ENCODE peak calls at places on chromosomes 16 and 17, in ten cellular contexts. S is dorsolateral prefrontal cortex, Z is fibroblast of lung, V is AG10803, O is heart right ventricle, E is left ventricle myocardium inferior, B is hepatocyte, N is iPS DF 6.9, I is PC-9, H is SJSA1. L is an unnamed sample.

GRCh38 chr17:42067371-42068180 is 17.2 kb upstream of the C17orf113 start:
- DNase-seq in S (peak; percentile 70), Z (peak; percentile 29), V (peak; percentile 24), O (peak; percentile 67), E (peak; percentile 50), B (peak; percentile 64), N (no peak), I (no peak), H (peak; percentile 44), L (peak; percentile 82)

GRCh38 chr16:351804-352520 is 561 bp downstream of the AXIN1 start:
- DNase-seq in S (no peak), Z (peak; percentile 6), V (no peak), O (peak; percentile 57), E (peak; percentile 41), B (peak; percentile 60), N (no peak), I (no peak), H (peak; percentile 30), L (no peak)

GRCh38 chr16:86924537-86924936 is 346.2 kb downstream of the FOXL1 start:
- DNase-seq in S (no peak), Z (peak; percentile 80), V (peak; percentile 61), O (no peak), E (no peak), B (no peak), N (no peak), I (no peak), H (peak; percentile 42), L (no peak)

GRCh38 chr16:88940196-88941050 is 36.6 kb downstream of the CBFA2T3 start:
- DNase-seq in S (peak; percentile 63), Z (no peak), V (no peak), O (peak; percentile 60), E (no peak), B (no peak), N (no peak), I (no peak), H (no peak), L (no peak)

GRCh38 chr16:69077251-69077650 is 28.2 kb upstream of the HAS3 start:
- DNase-seq in S (no peak), Z (no peak), V (peak; percentile 32), O (no peak), E (no peak), B (no peak), N (no peak), I (peak; percentile 86), H (no peak), L (no peak)

GRCh38 chr17:12178644-12179330 is 158.1 kb downstream of the MAP2K4 start:
- DNase-seq in S (no peak), Z (no peak), V (no peak), O (no peak), E (no peak), B (no peak), N (no peak), I (no peak), H (no peak), L (no peak)

GRCh38 chr16:22189473-22190168 is 16.5 kb upstream of the EEF2K start:
- DNase-seq in S (peak; percentile 43), Z (peak; percentile 32), V (peak; percentile 56), O (peak; percentile 63), E (peak; percentile 66), B (peak; percentile 30), N (no peak), I (no peak), H (no peak), L (peak; percentile 74)

GRCh38 chr17:78249836-78250806 is 18.7 kb downstream of the TMEM235 start:
- DNase-seq in S (no peak), Z (no peak), V (no peak), O (no peak), E (no peak), B (no peak), N (no peak), I (no peak), H (no peak), L (no peak)

GRCh38 chr16:80841231-80841630 is 36.8 kb upstream of the CDYL2 start:
- DNase-seq in S (no peak), Z (no peak), V (no peak), O (no peak), E (no peak), B (no peak), N (no peak), I (no peak), H (no peak), L (no peak)

GRCh38 chr16:88772871-88773811 is 11.9 kb downstream of the PIEZO1 start:
- DNase-seq in S (no peak), Z (peak; percentile 97), V (peak; percentile 95), O (peak; percentile 51), E (peak; percentile 58), B (peak; percentile 83), N (no peak), I (peak; percentile 85), H (peak; percentile 90), L (peak; percentile 68)

GRCh38 chr16:17951273-17951845 is 385.2 kb downstream of the NPIPA8 start:
- DNase-seq in S (no peak), Z (no peak), V (peak; percentile 64), O (no peak), E (no peak), B (no peak), N (no peak), I (no peak), H (peak; percentile 8), L (no peak)

GRCh38 chr16:17194190-17194780 is 276.5 kb downstream of the XYLT1 start:
- DNase-seq in S (peak; percentile 54), Z (peak; percentile 30), V (peak; percentile 33), O (peak; percentile 45), E (peak; percentile 27), B (peak; percentile 52), N (peak; percentile 72), I (no peak), H (peak; percentile 30), L (peak; percentile 68)

GRCh38 chr17:76497979-76498885 is 3.0 kb downstream of the RHBDF2 start:
- DNase-seq in S (peak; percentile 75), Z (peak; percentile 74), V (peak; percentile 83), O (peak; percentile 87), E (peak; percentile 87), B (peak; percentile 84), N (no peak), I (no peak), H (peak; percentile 87), L (peak; percentile 97)
- H3K4me3 ChIP-seq in S (peak overlapping the region; percentile 38), Z (no peak overlapping the region), V (peak overlapping the region; percentile 39), O (no peak overlapping the region), E (peak overlapping the region; percentile 76), B (no peak overlapping the region), N (no peak overlapping the region), I (no peak overlapping the region), H (no peak overlapping the region), L (peak overlapping the region; percentile 50)

DNA sequence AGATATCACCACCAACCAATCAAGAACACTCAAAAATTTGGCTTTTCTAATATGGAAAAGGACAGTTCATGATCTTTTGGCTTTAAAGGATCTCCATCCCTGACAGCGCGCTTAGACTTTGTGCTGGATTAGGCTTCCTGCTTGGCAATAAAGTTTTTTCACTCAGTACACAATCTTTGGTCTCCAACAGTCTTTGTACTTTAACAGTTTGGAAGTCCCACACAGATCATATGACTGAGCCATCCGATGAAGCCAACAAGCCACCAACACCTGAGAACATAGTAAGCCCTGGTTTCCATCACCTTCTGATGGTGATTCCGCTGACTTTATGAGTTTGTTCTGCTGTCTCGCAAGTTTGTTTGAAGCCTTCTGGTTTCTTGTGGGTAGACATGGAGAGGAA is 34.3 kb downstream of the SMURF2 start:
- DNase-seq in S (no peak), Z (no peak), V (no peak), O (no peak), E (no peak), B (peak; percentile 7), N (no peak), I (no peak), H (no peak), L (no peak)
- H3K4me3 ChIP-seq in S (no peak overlapping the region), Z (no peak overlapping the region), V (no peak overlapping the region), O (no peak overlapping the region), E (no peak overlapping the region), B (no peak overlapping the region), N (no peak overlapping the region), I (no peak overlapping the region), H (no peak overlapping the region), L (no peak overlapping the region)

DNA sequence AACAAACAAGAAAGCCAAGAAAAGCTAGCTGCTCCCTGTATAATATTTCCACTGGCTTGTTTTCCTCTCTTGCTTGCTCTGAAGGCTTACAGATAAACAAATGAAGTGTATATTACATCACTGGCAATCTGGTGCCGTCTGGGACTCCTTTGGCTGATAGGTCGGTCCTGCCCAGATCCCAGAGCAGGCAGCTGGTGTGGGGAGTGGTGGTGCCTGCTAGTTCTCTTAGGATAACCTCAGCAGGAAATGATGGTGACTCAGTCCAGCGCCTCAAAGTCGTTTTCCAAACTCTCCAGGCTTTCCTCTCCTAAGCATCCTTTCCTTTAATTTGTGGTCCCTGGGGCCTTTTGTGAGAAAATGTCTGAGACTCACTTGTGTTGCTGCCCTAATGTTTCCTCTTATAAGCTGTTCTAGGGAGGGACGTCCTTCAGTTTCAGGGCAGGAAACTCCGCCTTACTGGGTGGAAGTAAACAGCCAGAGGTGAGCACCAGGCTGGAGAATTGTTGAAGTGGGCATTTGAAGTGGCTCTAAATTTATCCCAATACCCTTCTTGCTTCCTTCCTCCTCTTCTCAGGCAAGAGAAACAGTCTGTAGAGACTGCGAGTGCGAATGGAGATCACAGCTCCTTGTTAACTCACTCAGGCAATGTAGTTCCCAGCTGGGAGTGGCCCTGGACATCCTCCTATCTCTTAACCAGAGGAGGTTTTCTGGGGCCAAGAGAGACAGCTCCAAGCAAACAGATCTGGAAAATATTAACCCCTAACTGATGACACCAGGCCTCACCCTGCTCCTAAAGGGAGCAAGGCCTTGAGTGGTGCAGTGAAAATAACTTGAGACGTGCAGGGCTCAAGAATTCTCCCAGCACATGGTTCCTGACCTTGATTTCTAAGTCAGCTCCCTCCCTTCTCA is 34.9 kb downstream of the CD300LF start:
- DNase-seq in S (no peak), Z (peak; percentile 15), V (peak; percentile 7), O (peak; percentile 38), E (peak; percentile 55), B (peak; percentile 70), N (no peak), I (no peak), H (no peak), L (peak; percentile 85)
- H3K4me3 ChIP-seq in S (no peak overlapping the region), Z (no peak overlapping the region), V (no peak overlapping the region), O (no peak overlapping the region), E (no peak overlapping the region), B (no peak overlapping the region), N (no peak overlapping the region), I (no peak overlapping the region), H (no peak overlapping the region), L (peak overlapping the region; percentile 4)

GRCh38 chr17:73642659-73643011 is 1.6 kb downstream of the SDK2 start:
- DNase-seq in S (no peak), Z (no peak), V (no peak), O (no peak), E (no peak), B (no peak), N (no peak), I (no peak), H (no peak), L (no peak)

GRCh38 chr17:73643012-73643845 is 1.0 kb downstream of the SDK2 start:
- DNase-seq in S (peak; percentile 67), Z (no peak), V (no peak), O (peak; percentile 34), E (peak; percentile 23), B (peak; percentile 46), N (no peak), I (no peak), H (no peak), L (peak; percentile 65)

GRCh38 chr17:73645050-73645871 is 1.0 kb upstream of the SDK2 start:
- DNase-seq in S (peak; percentile 86), Z (peak; percentile 26), V (peak; percentile 32), O (peak; percentile 54), E (peak; percentile 60), B (peak; percentile 79), N (no peak), I (no peak), H (no peak), L (peak; percentile 70)

GRCh38 chr17:73644145-73645049 is at the start of gene SDK2:
- DNase-seq in S (no peak), Z (no peak), V (no peak), O (no peak), E (no peak), B (peak; percentile 53), N (no peak), I (no peak), H (no peak), L (peak; percentile 44)

GRCh38 chr17:73643846-73644144 is 450 bp downstream of the SDK2 start:
- DNase-seq in S (no peak), Z (no peak), V (no peak), O (no peak), E (no peak), B (no peak), N (no peak), I (no peak), H (no peak), L (no peak)
- H3K4me3 ChIP-seq in S (peak overlapping the region; percentile 68), Z (peak overlapping the region; percentile 19), V (peak overlapping the region; percentile 43), O (peak overlapping the region; percentile 60), E (peak overlapping the region; percentile 71), B (peak overlapping the region; percentile 70), N (peak overlapping the region; percentile 64), I (no peak overlapping the region), H (no peak overlapping the region), L (peak overlapping the region; percentile 50)

L was measured in BE2C.